ENCODE peak calls at places on chromosome 4, in four cellular contexts. One of them, this sample, is unnamed.

GRCh38 chr4:16227462-16227868 is 1.2 kb upstream of the TAPT1 start:
- DNase-seq in HuH-7.5: no peak
- DNase-seq in stimulated activated CD4-positive, alpha-beta T cell treated with anti-CD3 and anti-CD28 coated beads, Interleukin-2, amount 100 ng/mL, for 48 hours: peak; percentile 7
- DNase-seq in T-helper 9 cell: no peak
- DNase-seq in this sample: peak; percentile 30

GRCh38 chr4:141913928-141914327 is 277.5 kb downstream of the IL15 start:
- DNase-seq in HuH-7.5: no peak
- DNase-seq in stimulated activated CD4-positive, alpha-beta T cell treated with anti-CD3 and anti-CD28 coated beads, Interleukin-2, amount 100 ng/mL, for 48 hours: no peak
- DNase-seq in T-helper 9 cell: no peak
- DNase-seq in this sample: no peak

GRCh38 chr4:130192787-130193186 is 1096.8 kb downstream of the C4orf33 start:
- DNase-seq in HuH-7.5: no peak
- DNase-seq in stimulated activated CD4-positive, alpha-beta T cell treated with anti-CD3 and anti-CD28 coated beads, Interleukin-2, amount 100 ng/mL, for 48 hours: no peak
- DNase-seq in T-helper 9 cell: no peak
- DNase-seq in this sample: no peak

GRCh38 chr4:52110171-52110570 is 59.1 kb downstream of the SPATA18 start:
- DNase-seq in HuH-7.5: no peak
- DNase-seq in stimulated activated CD4-positive, alpha-beta T cell treated with anti-CD3 and anti-CD28 coated beads, Interleukin-2, amount 100 ng/mL, for 48 hours: no peak
- DNase-seq in T-helper 9 cell: no peak
- DNase-seq in this sample: no peak

GRCh38 chr4:134531013-134531412 is 329.4 kb upstream of the PABPC4L start:
- DNase-seq in HuH-7.5: no peak
- DNase-seq in stimulated activated CD4-positive, alpha-beta T cell treated with anti-CD3 and anti-CD28 coated beads, Interleukin-2, amount 100 ng/mL, for 48 hours: no peak
- DNase-seq in T-helper 9 cell: no peak
- DNase-seq in this sample: no peak

GRCh38 chr4:6598641-6599040 is 23.7 kb downstream of the MAN2B2 start:
- DNase-seq in HuH-7.5: no peak
- DNase-seq in stimulated activated CD4-positive, alpha-beta T cell treated with anti-CD3 and anti-CD28 coated beads, Interleukin-2, amount 100 ng/mL, for 48 hours: no peak
- DNase-seq in T-helper 9 cell: no peak
- DNase-seq in this sample: no peak

GRCh38 chr4:78584863-78585576 is 33.5 kb downstream of the ANXA3 start:
- DNase-seq in HuH-7.5: no peak
- DNase-seq in stimulated activated CD4-positive, alpha-beta T cell treated with anti-CD3 and anti-CD28 coated beads, Interleukin-2, amount 100 ng/mL, for 48 hours: no peak
- DNase-seq in T-helper 9 cell: no peak
- DNase-seq in this sample: no peak

GRCh38 chr4:56727150-56727549 is 46.1 kb upstream of the HOPX start:
- DNase-seq in HuH-7.5: no peak
- DNase-seq in stimulated activated CD4-positive, alpha-beta T cell treated with anti-CD3 and anti-CD28 coated beads, Interleukin-2, amount 100 ng/mL, for 48 hours: no peak
- DNase-seq in T-helper 9 cell: no peak
- DNase-seq in this sample: no peak

GRCh38 chr4:86921608-86922252 is 13.1 kb upstream of the AFF1 start:
- DNase-seq in HuH-7.5: no peak
- DNase-seq in stimulated activated CD4-positive, alpha-beta T cell treated with anti-CD3 and anti-CD28 coated beads, Interleukin-2, amount 100 ng/mL, for 48 hours: no peak
- DNase-seq in T-helper 9 cell: no peak
- DNase-seq in this sample: no peak

This sample was measured in T47D.